ENCODE peak calls at places on chromosomes 13 and 19, in six cellular contexts. L, E, I, G, P and W are unnamed samples.

GRCh38 chr13:25934127-25934526 is 117.7 kb downstream of the SHISA2 start:
- DNase-seq in L (no peak), E (no peak), I (no peak), G (no peak), P (no peak), W (no peak)

GRCh38 chr13:30932481-30933333 is at the start of gene TEX26:
- DNase-seq in L (no peak), E (peak; percentile 38), I (no peak), G (peak; percentile 30), P (no peak), W (no peak)

GRCh38 chr19:11038511-11038910 is 50.8 kb upstream of the LDLR start:
- DNase-seq in L (no peak), E (no peak), I (no peak), G (no peak), P (no peak), W (no peak)

GRCh38 chr13:20706661-20707060 is 3.2 kb downstream of the IL17D start:
- DNase-seq in L (no peak), E (no peak), I (no peak), G (no peak), P (no peak), W (no peak)

GRCh38 chr19:13873776-13874515 is 3.0 kb upstream of the NANOS3 start:
- DNase-seq in L (no peak), E (no peak), I (no peak), G (no peak), P (no peak), W (no peak)

GRCh38 chr13:25468330-25469178 is 96.8 kb downstream of the ATP8A2 start:
- DNase-seq in L (no peak), E (peak; percentile 10), I (no peak), G (no peak), P (no peak), W (peak; percentile 1)

GRCh38 chr13:58855283-58855682 is 1223.7 kb downstream of the PCDH17 start:
- DNase-seq in L (no peak), E (peak; percentile 71), I (peak; percentile 76), G (peak; percentile 20), P (peak; percentile 12), W (no peak)

GRCh38 chr13:112657850-112658445 is 31.9 kb upstream of the ATP11A start:
- DNase-seq in L (no peak), E (peak; percentile 64), I (peak; percentile 73), G (peak; percentile 28), P (peak; percentile 61), W (peak; percentile 78)

GRCh38 chr19:38698225-38699026 is 45.8 kb downstream of the CAPN12 start:
- DNase-seq in L (no peak), E (no peak), I (no peak), G (no peak), P (no peak), W (no peak)

GRCh38 chr13:62779146-62779545 is 1363.5 kb upstream of the PCDH20 start:
- DNase-seq in L (no peak), E (no peak), I (no peak), G (no peak), P (no peak), W (no peak)

GRCh38 chr13:75838366-75839017 is 202.4 kb downstream of the LMO7 start:
- DNase-seq in L (no peak), E (no peak), I (no peak), G (no peak), P (peak; percentile 45), W (peak; percentile 24)

GRCh38 chr13:52845766-52846566 is 2.5 kb downstream of the PCDH8 start:
- DNase-seq in L (no peak), E (peak; percentile 5), I (no peak), G (peak; percentile 1), P (no peak), W (no peak)

GRCh38 chr19:3509566-3509989 is 3.5 kb downstream of the FZR1 start:
- DNase-seq in L (no peak), E (peak; percentile 73), I (peak; percentile 24), G (no peak), P (peak; percentile 33), W (peak; percentile 57)

GRCh38 chr13:30371649-30372265 is 50.5 kb upstream of the UBE2L5 start:
- DNase-seq in L (no peak), E (peak; percentile 36), I (peak; percentile 75), G (peak; percentile 50), P (peak; percentile 51), W (peak; percentile 54)

GRCh38 chr19:31109626-31110025 is 239.6 kb downstream of the TSHZ3 start:
- DNase-seq in L (no peak), E (no peak), I (no peak), G (no peak), P (no peak), W (peak; percentile 8)

GRCh38 chr13:43652751-43653150 is 134.0 kb downstream of the ENOX1 start:
- DNase-seq in L (no peak), E (no peak), I (no peak), G (no peak), P (no peak), W (no peak)

GRCh38 chr19:35161434-35161743 is 6.9 kb downstream of the FXYD5 start:
- DNase-seq in L (no peak), E (no peak), I (no peak), G (no peak), P (no peak), W (no peak)

GRCh38 chr19:51799311-51799997 is 4.5 kb downstream of the FPR3 start:
- DNase-seq in L (peak; percentile 71), E (peak; percentile 94), I (peak; percentile 84), G (peak; percentile 97), P (peak; percentile 99), W (peak; percentile 98)

GRCh38 chr19:36113895-36114762 is 546 bp downstream of the POLR2I start:
- DNase-seq in L (no peak), E (no peak), I (no peak), G (peak; percentile 33), P (peak; percentile 38), W (peak; percentile 40)

GRCh38 chr19:1066748-1067340 is at the start of gene ARHGAP45:
- DNase-seq in L (no peak), E (no peak), I (no peak), G (no peak), P (no peak), W (no peak)

GRCh38 chr13:29434217-29434940 is 161.1 kb downstream of the SLC7A1 start:
- DNase-seq in L (no peak), E (no peak), I (no peak), G (no peak), P (no peak), W (no peak)

GRCh38 chr13:107960301-107960700 is 255.0 kb downstream of the LIG4 start:
- DNase-seq in L (no peak), E (no peak), I (no peak), G (no peak), P (no peak), W (no peak)

GRCh38 chr13:84917252-84917878 is 881.9 kb downstream of the SLITRK6 start:
- DNase-seq in L (no peak), E (peak; percentile 48), I (no peak), G (peak; percentile 63), P (peak; percentile 6), W (peak; percentile 3)

GRCh38 chr13:52405767-52406494 is at the start of gene THSD1:
- DNase-seq in L (no peak), E (peak; percentile 28), I (no peak), G (peak; percentile 49), P (peak; percentile 56), W (peak; percentile 40)

GRCh38 chr19:43634068-43634467 is 5.6 kb downstream of the CADM4 start:
- DNase-seq in L (no peak), E (no peak), I (no peak), G (no peak), P (no peak), W (no peak)

GRCh38 chr19:43636121-43636683 is 3.4 kb downstream of the CADM4 start:
- DNase-seq in L (no peak), E (no peak), I (peak; percentile 51), G (no peak), P (no peak), W (no peak)

GRCh38 chr19:43634877-43635560 is 4.6 kb downstream of the CADM4 start:
- DNase-seq in L (no peak), E (no peak), I (no peak), G (peak; percentile 23), P (peak; percentile 39), W (peak; percentile 18)

GRCh38 chr19:43633520-43633919 is 6.1 kb downstream of the CADM4 start:
- DNase-seq in L (no peak), E (no peak), I (no peak), G (no peak), P (no peak), W (no peak)

GRCh38 chr19:43634516-43634876 is 5.2 kb downstream of the CADM4 start:
- DNase-seq in L (no peak), E (no peak), I (no peak), G (no peak), P (no peak), W (no peak)
- H3K4me3 ChIP-seq in L (no peak overlapping the region), E (no peak overlapping the region), I (peak overlapping the region; percentile 51), G (no peak overlapping the region), P (no peak overlapping the region), W (peak overlapping the region; percentile 23)

GRCh38 chr13:79663420-79663819 is 182.5 kb downstream of the NDFIP2 start:
- DNase-seq in L (no peak), E (no peak), I (no peak), G (no peak), P (no peak), W (no peak)
- H3K4me3 ChIP-seq in L (no peak overlapping the region), E (no peak overlapping the region), I (no peak overlapping the region), G (no peak overlapping the region), P (no peak overlapping the region), W (no peak overlapping the region)

GRCh38 chr13:95754069-95754468 is 77.1 kb downstream of the DNAJC3 start:
- DNase-seq in L (no peak), E (no peak), I (no peak), G (no peak), P (no peak), W (peak; percentile 12)

GRCh38 chr13:95752677-95753076 is 75.7 kb downstream of the DNAJC3 start:
- DNase-seq in L (no peak), E (no peak), I (no peak), G (no peak), P (no peak), W (no peak)

GRCh38 chr13:95756072-95756471 is 79.1 kb downstream of the DNAJC3 start:
- DNase-seq in L (no peak), E (no peak), I (no peak), G (peak; percentile 27), P (no peak), W (peak; percentile 20)
- H3K4me3 ChIP-seq in L (no peak overlapping the region), E (no peak overlapping the region), I (no peak overlapping the region), G (no peak overlapping the region), P (no peak overlapping the region), W (no peak overlapping the region)

GRCh38 chr19:53977429-53977990 is 13.9 kb upstream of the CACNG6 start:
- DNase-seq in L (peak; percentile 62), E (peak; percentile 80), I (no peak), G (peak; percentile 76), P (peak; percentile 80), W (peak; percentile 90)
- H3K4me3 ChIP-seq in L (peak overlapping the region; percentile 68), E (peak overlapping the region; percentile 20), I (no peak overlapping the region), G (no peak overlapping the region), P (peak overlapping the region; percentile 51), W (peak overlapping the region; percentile 57)

DNA sequence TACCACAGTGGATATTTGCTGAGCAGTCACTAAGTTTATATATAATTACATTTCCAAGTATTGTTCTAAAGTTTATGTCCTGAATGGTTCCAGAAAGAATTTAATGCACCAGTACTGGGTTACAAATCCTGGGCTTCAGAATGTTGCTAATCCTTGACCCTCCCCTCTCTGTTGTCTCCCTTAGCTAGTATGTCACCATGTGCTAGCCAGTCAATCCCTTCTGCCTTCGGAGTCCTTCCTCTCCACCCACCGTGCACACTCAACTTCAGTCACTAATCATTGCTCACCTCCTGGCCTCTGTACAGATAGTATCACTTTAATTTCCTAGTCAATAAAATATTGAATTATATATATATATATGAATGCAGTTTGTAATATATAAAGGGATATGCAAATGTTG is 7.5 kb downstream of the FAM124A start:
- DNase-seq in L (no peak), E (no peak), I (no peak), G (no peak), P (no peak), W (peak; percentile 6)
- H3K4me3 ChIP-seq in L (no peak overlapping the region), E (no peak overlapping the region), I (no peak overlapping the region), G (no peak overlapping the region), P (no peak overlapping the region), W (no peak overlapping the region)